ENCODE peak calls at places on chromosomes 2 and 18, in ten cellular contexts. D, R, Y, F, K, J, V, C, B and N are unnamed samples.

GRCh38 chr2:32452338-32453064 is 95.7 kb downstream of the BIRC6 start:
- DNase-seq in R (no peak), J (no peak), C (no peak), D (no peak), Y (no peak), K (no peak), F (no peak), V (no peak), B (no peak), N (no peak)

GRCh38 chr2:169815849-169816248 is 8.9 kb downstream of the METTL5 start:
- DNase-seq in D (no peak), R (no peak), B (peak; percentile 47), C (no peak), J (no peak), V (no peak), Y (no peak), F (no peak), K (peak; percentile 55), N (no peak)

GRCh38 chr2:23588788-23589187 is 203.8 kb downstream of the KLHL29 start:
- DNase-seq in Y (no peak), D (no peak), C (no peak), F (no peak), K (no peak), J (no peak), B (no peak), R (no peak), V (no peak), N (no peak)

GRCh38 chr2:179741317-179741716 is 120.1 kb downstream of the ZNF385B start:
- DNase-seq in D (no peak), K (no peak), R (no peak), C (no peak), F (no peak), V (no peak), J (no peak), B (no peak), Y (no peak), N (no peak)

GRCh38 chr18:23650963-23651927 is 11.5 kb downstream of the ANKRD29 start:
- DNase-seq in V (no peak), B (peak; percentile 56), J (no peak), Y (no peak), K (peak; percentile 84), R (no peak), D (no peak), F (no peak), C (no peak), N (no peak)

GRCh38 chr2:218745559-218746469 is 35.2 kb downstream of the TTLL4 start:
- DNase-seq in B (no peak), Y (no peak), J (peak; percentile 89), K (no peak), R (no peak), V (peak; percentile 78), C (peak; percentile 90), D (no peak), F (no peak), N (no peak)

GRCh38 chr2:217723078-217723477 is 279.7 kb downstream of the TNS1 start:
- DNase-seq in K (no peak), V (no peak), F (no peak), Y (no peak), J (no peak), C (no peak), R (no peak), B (no peak), D (no peak), N (no peak)

GRCh38 chr2:29014331-29014730 is 33.2 kb downstream of the TOGARAM2 start:
- DNase-seq in C (no peak), B (no peak), D (no peak), V (no peak), K (no peak), R (no peak), F (no peak), J (no peak), Y (no peak), N (no peak)

GRCh38 chr2:6492573-6492972 is 373.1 kb downstream of the CMPK2 start:
- DNase-seq in B (no peak), J (no peak), K (no peak), F (peak; percentile 75), C (no peak), D (no peak), Y (no peak), V (no peak), R (no peak), N (no peak)

GRCh38 chr2:149617476-149617875 is 29.9 kb upstream of the MMADHC start:
- DNase-seq in V (no peak), B (no peak), K (peak; percentile 29), R (no peak), J (no peak), D (no peak), C (no peak), F (no peak), Y (no peak), N (no peak)

GRCh38 chr2:84858123-84858522 is 22.8 kb downstream of the TRABD2A start:
- DNase-seq in J (no peak), F (no peak), K (no peak), B (no peak), C (no peak), V (no peak), R (no peak), D (no peak), Y (no peak), N (no peak)

GRCh38 chr2:130241041-130241707 is 42.9 kb upstream of the TUBA3E start:
- DNase-seq in B (peak; percentile 94), J (no peak), R (no peak), D (no peak), F (no peak), K (peak; percentile 79), V (no peak), Y (no peak), C (no peak), N (no peak)

GRCh38 chr2:132562245-132562644 is 107.8 kb downstream of the LYPD1 start:
- DNase-seq in Y (no peak), D (no peak), K (no peak), J (no peak), V (no peak), C (no peak), B (no peak), F (no peak), R (no peak), N (no peak)

GRCh38 chr2:110215566-110216158 is 3.3 kb upstream of the MTLN start:
- DNase-seq in J (no peak), F (no peak), Y (no peak), D (no peak), V (no peak), R (no peak), K (no peak), B (no peak), C (no peak), N (no peak)

GRCh38 chr2:109497447-109497846 is 116.3 kb downstream of the SEPTIN10 start:
- DNase-seq in Y (no peak), J (no peak), R (no peak), K (no peak), B (no peak), F (peak; percentile 69), C (no peak), V (no peak), D (no peak), N (no peak)

GRCh38 chr2:167147254-167147941 is 259.1 kb downstream of the XIRP2 start:
- DNase-seq in C (no peak), K (no peak), J (no peak), V (no peak), D (no peak), F (no peak), B (no peak), R (no peak), Y (no peak), N (no peak)

GRCh38 chr2:239313776-239314175 is 87.0 kb downstream of the HDAC4 start:
- DNase-seq in B (no peak), F (no peak), D (no peak), K (no peak), Y (no peak), V (no peak), J (no peak), C (no peak), R (no peak), N (no peak)

GRCh38 chr2:168920504-168921157 is 19.5 kb downstream of the G6PC2 start:
- DNase-seq in K (peak; percentile 13), V (no peak), B (peak; percentile 41), D (no peak), R (no peak), J (no peak), C (no peak), Y (no peak), F (peak; percentile 56), N (no peak)

GRCh38 chr2:23606968-23607367 is 222.0 kb downstream of the KLHL29 start:
- DNase-seq in B (no peak), C (no peak), F (no peak), J (no peak), V (no peak), D (no peak), R (no peak), K (peak; percentile 9), Y (no peak), N (no peak)

GRCh38 chr2:152539424-152539823 is 177.8 kb downstream of the PRPF40A start:
- DNase-seq in V (no peak), Y (no peak), D (no peak), B (no peak), C (no peak), J (no peak), R (no peak), K (no peak), F (no peak), N (no peak)